ENCODE peak calls at places on chromosomes 4 and X, in five cellular contexts. One of them, this sample, is unnamed.

GRCh38 chr4:53841711-53842110 is 222.7 kb downstream of the CHIC2 start:
- DNase-seq in GM20000: no peak
- DNase-seq in foreskin fibroblast: no peak
- DNase-seq in ascending aorta: no peak
- DNase-seq in nephron progenitor cell: no peak
- DNase-seq in this sample: no peak

GRCh38 chr4:6887591-6888371 is 21.8 kb upstream of the TBC1D14 start:
- DNase-seq in ascending aorta: no peak
- DNase-seq in GM20000: no peak
- DNase-seq in nephron progenitor cell: peak
- DNase-seq in foreskin fibroblast: no peak
- DNase-seq in this sample: no peak

GRCh38 chr4:171875291-171875690 is 62.1 kb downstream of the GALNTL6 start:
- DNase-seq in nephron progenitor cell: no peak
- DNase-seq in foreskin fibroblast: no peak
- DNase-seq in GM20000: no peak
- DNase-seq in ascending aorta: no peak
- DNase-seq in this sample: no peak

GRCh38 chr4:113738251-113738650 is 23.3 kb downstream of the CAMK2D start:
- DNase-seq in nephron progenitor cell: no peak
- DNase-seq in ascending aorta: no peak
- DNase-seq in foreskin fibroblast: no peak
- DNase-seq in GM20000: no peak
- DNase-seq in this sample: no peak

GRCh38 chr4:118224239-118224829 is 128.5 kb downstream of the PRSS12 start:
- DNase-seq in GM20000: peak
- DNase-seq in ascending aorta: no peak
- DNase-seq in nephron progenitor cell: no peak
- DNase-seq in foreskin fibroblast: peak
- DNase-seq in this sample: peak

GRCh38 chr4:16000708-16001483 is 37.9 kb upstream of the FGFBP2 start:
- DNase-seq in nephron progenitor cell: no peak
- DNase-seq in GM20000: no peak
- DNase-seq in ascending aorta: no peak
- DNase-seq in foreskin fibroblast: no peak
- DNase-seq in this sample: no peak

GRCh38 chrX:145773006-145773405 is 44.6 kb upstream of the SLITRK2 start:
- DNase-seq in nephron progenitor cell: no peak
- DNase-seq in ascending aorta: no peak
- DNase-seq in GM20000: no peak
- DNase-seq in foreskin fibroblast: no peak
- DNase-seq in this sample: no peak

GRCh38 chr4:154164931-154165839 is 326.4 kb downstream of the DCHS2 start:
- DNase-seq in nephron progenitor cell: no peak
- DNase-seq in ascending aorta: no peak
- DNase-seq in GM20000: no peak
- DNase-seq in foreskin fibroblast: peak
- DNase-seq in this sample: peak

GRCh38 chrX:154458116-154458953 is at the start of gene PLXNA3:
- DNase-seq in ascending aorta: no peak
- DNase-seq in foreskin fibroblast: no peak
- DNase-seq in GM20000: peak
- DNase-seq in nephron progenitor cell: peak
- DNase-seq in this sample: no peak

GRCh38 chr4:76147454-76148141 is 599 bp downstream of the NUP54 start:
- DNase-seq in foreskin fibroblast: peak
- DNase-seq in GM20000: peak
- DNase-seq in nephron progenitor cell: peak
- DNase-seq in ascending aorta: peak
- DNase-seq in this sample: peak

GRCh38 chr4:101201421-101201820 is 145.9 kb downstream of the PPP3CA start:
- DNase-seq in ascending aorta: no peak
- DNase-seq in GM20000: no peak
- DNase-seq in foreskin fibroblast: no peak
- DNase-seq in nephron progenitor cell: no peak
- DNase-seq in this sample: no peak

GRCh38 chr4:29540439-29541102 is 1179.6 kb upstream of the PCDH7 start:
- DNase-seq in ascending aorta: no peak
- DNase-seq in GM20000: peak
- DNase-seq in foreskin fibroblast: no peak
- DNase-seq in nephron progenitor cell: no peak
- DNase-seq in this sample: no peak

GRCh38 chr4:161990721-161991120 is 173.1 kb downstream of the FSTL5 start:
- DNase-seq in nephron progenitor cell: no peak
- DNase-seq in GM20000: no peak
- DNase-seq in foreskin fibroblast: no peak
- DNase-seq in ascending aorta: no peak
- DNase-seq in this sample: no peak

GRCh38 chrX:129654652-129655546 is at the start of gene APLN:
- DNase-seq in GM20000: peak
- DNase-seq in foreskin fibroblast: no peak
- DNase-seq in nephron progenitor cell: peak
- DNase-seq in ascending aorta: no peak
- DNase-seq in this sample: no peak

GRCh38 chr4:146582864-146583263 is 55.8 kb upstream of the POU4F2 start:
- DNase-seq in ascending aorta: no peak
- DNase-seq in foreskin fibroblast: no peak
- DNase-seq in nephron progenitor cell: no peak
- DNase-seq in GM20000: no peak
- DNase-seq in this sample: no peak

GRCh38 chrX:112513154-112513553 is 166.6 kb downstream of the LHFPL1 start:
- DNase-seq in foreskin fibroblast: no peak
- DNase-seq in ascending aorta: no peak
- DNase-seq in GM20000: no peak
- DNase-seq in nephron progenitor cell: no peak
- DNase-seq in this sample: no peak

GRCh38 chr4:7760706-7761105 is 179.0 kb downstream of the AFAP1 start:
- DNase-seq in foreskin fibroblast: no peak
- DNase-seq in GM20000: no peak
- DNase-seq in nephron progenitor cell: no peak
- DNase-seq in ascending aorta: no peak
- DNase-seq in this sample: no peak

GRCh38 chr4:104394409-104394813 is 100.3 kb downstream of the CXXC4 start:
- DNase-seq in foreskin fibroblast: no peak
- DNase-seq in ascending aorta: no peak
- DNase-seq in GM20000: no peak
- DNase-seq in nephron progenitor cell: peak
- DNase-seq in this sample: no peak

GRCh38 chrX:76427560-76428242 is at the start of gene MAGEE1:
- DNase-seq in GM20000: peak
- DNase-seq in ascending aorta: peak
- DNase-seq in foreskin fibroblast: peak
- DNase-seq in nephron progenitor cell: peak
- DNase-seq in this sample: peak

GRCh38 chr4:68683034-68683433 is 12.6 kb upstream of the UGT2B15 start:
- DNase-seq in ascending aorta: no peak
- DNase-seq in foreskin fibroblast: no peak
- DNase-seq in nephron progenitor cell: no peak
- DNase-seq in GM20000: no peak
- DNase-seq in this sample: no peak

GRCh38 chr4:53380221-53380620 is 2.8 kb downstream of the FIP1L1 start:
- DNase-seq in ascending aorta: no peak
- DNase-seq in foreskin fibroblast: no peak
- DNase-seq in nephron progenitor cell: no peak
- DNase-seq in GM20000: no peak
- DNase-seq in this sample: no peak

GRCh38 chr4:181213562-181213961 is 1029.6 kb upstream of the TENM3 start:
- DNase-seq in GM20000: no peak
- DNase-seq in foreskin fibroblast: no peak
- DNase-seq in nephron progenitor cell: no peak
- DNase-seq in ascending aorta: no peak
- DNase-seq in this sample: no peak

GRCh38 chrX:12360389-12360788 is 222.1 kb downstream of the FRMPD4 start:
- DNase-seq in ascending aorta: no peak
- DNase-seq in nephron progenitor cell: no peak
- DNase-seq in foreskin fibroblast: peak
- DNase-seq in GM20000: no peak
- DNase-seq in this sample: peak

GRCh38 chrX:124421898-124422622 is 75.7 kb downstream of the SH2D1A start:
- DNase-seq in nephron progenitor cell: no peak
- DNase-seq in ascending aorta: no peak
- DNase-seq in foreskin fibroblast: no peak
- DNase-seq in GM20000: no peak
- DNase-seq in this sample: no peak

GRCh38 chr4:87093443-87094123 is 126.8 kb downstream of the KLHL8 start:
- DNase-seq in nephron progenitor cell: no peak
- DNase-seq in GM20000: peak
- DNase-seq in ascending aorta: no peak
- DNase-seq in foreskin fibroblast: no peak
- DNase-seq in this sample: peak

GRCh38 chr4:70722199-70722791 is 531 bp downstream of the RUFY3 start:
- DNase-seq in ascending aorta: no peak
- DNase-seq in foreskin fibroblast: peak
- DNase-seq in nephron progenitor cell: no peak
- DNase-seq in GM20000: no peak
- DNase-seq in this sample: peak

GRCh38 chrX:150348365-150348764 is 14.8 kb upstream of the MAMLD1 start:
- DNase-seq in nephron progenitor cell: no peak
- DNase-seq in GM20000: no peak
- DNase-seq in foreskin fibroblast: no peak
- DNase-seq in ascending aorta: no peak
- DNase-seq in this sample: no peak

GRCh38 chrX:154529206-154529612 is 13.2 kb upstream of the FAM3A start:
- DNase-seq in GM20000: no peak
- DNase-seq in nephron progenitor cell: no peak
- DNase-seq in foreskin fibroblast: no peak
- DNase-seq in ascending aorta: no peak
- DNase-seq in this sample: peak

DNA sequence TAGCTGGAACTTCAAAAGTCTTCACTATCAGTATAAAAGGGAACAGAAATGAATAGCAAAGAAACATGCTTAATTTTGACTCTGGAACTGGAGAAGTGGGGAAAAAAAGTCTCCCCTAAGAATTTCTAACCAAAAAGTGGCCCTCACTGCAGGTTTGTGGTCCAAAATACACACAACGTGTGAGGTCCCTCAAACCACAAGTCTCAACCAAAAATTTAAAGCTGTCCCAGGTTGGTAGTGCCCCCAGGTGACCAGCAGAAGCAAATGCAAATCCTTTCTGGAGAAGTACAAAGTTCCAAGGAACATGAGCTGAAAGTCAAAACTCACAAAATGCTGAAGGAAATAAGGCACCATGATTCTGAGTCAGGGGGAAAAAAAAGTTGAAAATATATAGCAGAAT is 23.6 kb upstream of the VAMP7 start:
- DNase-seq in GM20000: no peak
- DNase-seq in ascending aorta: no peak
- DNase-seq in foreskin fibroblast: no peak
- DNase-seq in nephron progenitor cell: no peak
- DNase-seq in this sample: no peak
- TF ChIP-seq CTCF in GM20000: no peak
- TF ChIP-seq CTCF in ascending aorta: peak
- TF ChIP-seq CTCF in foreskin fibroblast: peak
- TF ChIP-seq CTCF in nephron progenitor cell: no peak
- TF ChIP-seq CTCF in this sample: peak

GRCh38 chrX:38632516-38632915 is 71.2 kb downstream of the TSPAN7 start:
- DNase-seq in foreskin fibroblast: no peak
- DNase-seq in ascending aorta: no peak
- DNase-seq in nephron progenitor cell: no peak
- DNase-seq in GM20000: no peak
- DNase-seq in this sample: no peak

GRCh38 chrX:38628587-38628986 is 67.2 kb downstream of the TSPAN7 start:
- DNase-seq in GM20000: no peak
- DNase-seq in ascending aorta: no peak
- DNase-seq in foreskin fibroblast: no peak
- DNase-seq in nephron progenitor cell: no peak
- DNase-seq in this sample: no peak

GRCh38 chrX:38627683-38628082 is 66.3 kb downstream of the TSPAN7 start:
- DNase-seq in GM20000: peak
- DNase-seq in nephron progenitor cell: no peak
- DNase-seq in foreskin fibroblast: peak
- DNase-seq in ascending aorta: no peak
- DNase-seq in this sample: peak
- TF ChIP-seq CTCF in GM20000: peak
- TF ChIP-seq CTCF in nephron progenitor cell: peak
- TF ChIP-seq CTCF in foreskin fibroblast: peak
- TF ChIP-seq CTCF in ascending aorta: no peak
- TF ChIP-seq CTCF in this sample: peak

GRCh38 chr4:126958482-126958881 is 674.3 kb upstream of the INTU start:
- DNase-seq in GM20000: no peak
- DNase-seq in ascending aorta: no peak
- DNase-seq in foreskin fibroblast: no peak
- DNase-seq in nephron progenitor cell: no peak
- DNase-seq in this sample: no peak

GRCh38 chr4:126956192-126956897 is 676.4 kb upstream of the INTU start:
- DNase-seq in ascending aorta: no peak
- DNase-seq in nephron progenitor cell: no peak
- DNase-seq in foreskin fibroblast: no peak
- DNase-seq in GM20000: no peak
- DNase-seq in this sample: no peak

GRCh38 chr4:126960760-126961159 is 672.0 kb upstream of the INTU start:
- DNase-seq in nephron progenitor cell: no peak
- DNase-seq in foreskin fibroblast: no peak
- DNase-seq in ascending aorta: no peak
- DNase-seq in GM20000: no peak
- DNase-seq in this sample: no peak

GRCh38 chr4:126955292-126956191 is 677.2 kb upstream of the INTU start:
- DNase-seq in nephron progenitor cell: no peak
- DNase-seq in ascending aorta: no peak
- DNase-seq in foreskin fibroblast: no peak
- DNase-seq in GM20000: no peak
- DNase-seq in this sample: no peak

DNA sequence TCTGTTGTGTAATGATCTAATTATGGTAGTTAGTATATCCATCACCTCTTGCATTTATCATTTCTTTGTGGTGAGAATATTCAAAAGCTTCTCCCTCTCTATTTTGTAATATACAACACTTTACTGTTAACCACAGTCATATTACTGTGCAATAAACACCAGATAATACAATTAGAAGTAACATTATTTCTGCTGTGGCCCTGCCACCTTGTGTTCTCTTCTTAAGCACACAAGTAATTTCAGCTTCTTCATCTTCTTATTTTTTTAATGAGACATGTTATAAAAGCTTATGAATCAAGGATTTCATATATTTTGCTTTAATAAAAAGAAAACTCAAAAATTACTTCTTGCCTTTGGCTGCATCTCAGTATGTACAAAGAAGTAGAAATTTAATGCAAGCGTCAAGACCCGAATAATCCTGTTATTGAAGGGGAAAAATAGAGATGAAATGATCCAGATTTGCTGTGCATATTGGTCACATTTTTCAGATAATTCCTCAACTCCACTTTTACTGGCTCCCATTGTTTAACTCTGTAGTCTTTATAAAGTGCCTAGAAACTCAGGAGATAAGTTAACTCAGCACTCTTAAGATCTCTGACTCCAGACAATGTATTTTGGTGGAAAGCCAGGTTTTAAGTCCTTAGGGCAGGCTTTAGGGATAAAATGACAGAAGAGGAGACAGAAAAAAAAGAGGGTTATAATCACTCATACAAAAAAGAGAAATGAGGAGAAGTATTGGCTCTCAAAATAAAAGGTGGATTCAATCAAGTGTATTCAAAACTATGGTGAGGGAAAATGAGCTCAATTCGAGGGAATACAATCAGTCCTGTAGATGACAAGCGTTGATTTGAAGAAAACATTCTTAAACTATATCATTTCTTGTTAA is 675.0 kb upstream of the INTU start:
- DNase-seq in ascending aorta: no peak
- DNase-seq in nephron progenitor cell: no peak
- DNase-seq in GM20000: no peak
- DNase-seq in foreskin fibroblast: peak
- DNase-seq in this sample: peak
- TF ChIP-seq CTCF in ascending aorta: no peak
- TF ChIP-seq CTCF in nephron progenitor cell: no peak
- TF ChIP-seq CTCF in GM20000: no peak
- TF ChIP-seq CTCF in foreskin fibroblast: peak
- TF ChIP-seq CTCF in this sample: peak

GRCh38 chr4:59994118-59994517 is 1206.0 kb upstream of the ADGRL3 start:
- DNase-seq in nephron progenitor cell: no peak
- DNase-seq in ascending aorta: no peak
- DNase-seq in foreskin fibroblast: no peak
- DNase-seq in GM20000: no peak
- DNase-seq in this sample: no peak
- TF ChIP-seq CTCF in nephron progenitor cell: no peak
- TF ChIP-seq CTCF in ascending aorta: no peak
- TF ChIP-seq CTCF in foreskin fibroblast: no peak
- TF ChIP-seq CTCF in GM20000: no peak
- TF ChIP-seq CTCF in this sample: no peak